ENCODE peak calls at places on chromosomes 4 and X, in four cellular contexts. H is islet precursor cell, I is HEK293T, A is NCI-H2171. C is an unnamed sample.

GRCh38 chr4:168374772-168375523 is 56.4 kb upstream of the DDX60 start:
- DNase-seq in H (no peak), A (no peak), I (no peak), C (no peak)

GRCh38 chr4:184400375-184400870 is 73.9 kb downstream of the IRF2 start:
- DNase-seq in H (no peak), A (no peak), I (no peak), C (no peak)

GRCh38 chr4:164136181-164136616 is 617.7 kb upstream of the SMIM31 start:
- DNase-seq in I (no peak), A (no peak), H (peak; percentile 65), C (peak; percentile 19)

GRCh38 chr4:150743564-150744342 is 161.8 kb downstream of the MAB21L2 start:
- DNase-seq in H (no peak), I (no peak), A (no peak), C (no peak)

GRCh38 chrX:1581132-1581531 is 10.3 kb upstream of the AKAP17A start:
- DNase-seq in I (peak; percentile 75), H (peak; percentile 57), A (no peak), C (no peak)

GRCh38 chrX:119067023-119067739 is 5.6 kb upstream of the CT47C1 start:
- DNase-seq in H (peak; percentile 63), I (peak; percentile 82), A (peak; percentile 0), C (peak; percentile 26)

GRCh38 chrX:131763674-131764073 is 219.8 kb downstream of the OR13H1 start:
- DNase-seq in A (no peak), H (no peak), I (peak; percentile 58), C (no peak)

GRCh38 chrX:46407753-46408130 is 137.5 kb downstream of the ZNF674 start:
- DNase-seq in I (no peak), A (no peak), H (no peak), C (no peak)

GRCh38 chr4:136749988-136750387 is 782.3 kb downstream of the PCDH18 start:
- DNase-seq in I (no peak), H (no peak), A (no peak), C (no peak)

GRCh38 chr4:165364452-165365080 is 14.2 kb upstream of the CPE start:
- DNase-seq in A (no peak), H (peak; percentile 91), I (no peak), C (no peak)

GRCh38 chrX:42714981-42715688 is 62.8 kb downstream of the PPP1R2C start:
- DNase-seq in I (peak; percentile 52), H (peak; percentile 85), A (peak; percentile 27), C (no peak)

GRCh38 chr4:52931238-52931637 is 69.1 kb downstream of the RASL11B start:
- DNase-seq in I (no peak), H (no peak), A (no peak), C (no peak)

GRCh38 chr4:77305766-77306165 is 148.8 kb downstream of the CCNG2 start:
- DNase-seq in A (no peak), I (no peak), H (peak; percentile 31), C (no peak)

GRCh38 chr4:150591284-150591874 is 9.4 kb downstream of the MAB21L2 start:
- DNase-seq in A (no peak), I (peak; percentile 40), H (peak; percentile 84), C (no peak)

GRCh38 chrX:11499076-11500044 is 166.4 kb downstream of the ARHGAP6 start:
- DNase-seq in I (no peak), H (no peak), A (no peak), C (no peak)

GRCh38 chrX:107565005-107565404 is 63.3 kb upstream of the PRPS1 start:
- DNase-seq in H (peak; percentile 54), A (no peak), I (no peak), C (no peak)

GRCh38 chrX:20432048-20432447 is 165.3 kb upstream of the RPS6KA3 start:
- DNase-seq in I (no peak), H (no peak), A (no peak), C (no peak)

GRCh38 chrX:727738-728621 is 97.4 kb downstream of the SHOX start:
- DNase-seq in I (peak; percentile 33), A (no peak), H (peak; percentile 75), C (peak; percentile 28)

GRCh38 chr4:110208419-110208818 is 10.0 kb upstream of the ELOVL6 start:
- DNase-seq in I (no peak), A (no peak), H (no peak), C (no peak)

GRCh38 chrX:77925764-77926163 is 15.3 kb downstream of the ATP7A start:
- DNase-seq in I (no peak), A (no peak), H (no peak), C (no peak)

GRCh38 chrX:13835825-13836224 is 18.9 kb upstream of the GPM6B start:
- DNase-seq in H (no peak), I (no peak), A (no peak), C (no peak)

GRCh38 chrX:150767475-150768131 is 74.4 kb downstream of the MTMR1 start:
- DNase-seq in H (peak; percentile 77), A (no peak), I (no peak), C (no peak)

GRCh38 chr4:142817442-142817841 is 28.7 kb downstream of the INPP4B start:
- DNase-seq in H (peak; percentile 74), A (no peak), I (no peak), C (peak; percentile 88)

GRCh38 chrX:78199851-78200250 is 60.4 kb upstream of the TAF9B start:
- DNase-seq in H (no peak), I (peak; percentile 28), A (no peak), C (peak; percentile 8)

GRCh38 chrX:1264556-1264955 is 4.1 kb upstream of the CSF2RA start:
- DNase-seq in H (no peak), A (no peak), I (no peak), C (no peak)

GRCh38 chr4:132396636-132397035 is 752.5 kb upstream of the PCDH10 start:
- DNase-seq in H (no peak), A (no peak), I (no peak), C (no peak)

GRCh38 chr4:99013402-99013843 is 17.9 kb downstream of the METAP1 start:
- DNase-seq in H (no peak), A (no peak), I (no peak), C (no peak)

GRCh38 chr4:44629280-44629866 is 22.1 kb downstream of the YIPF7 start:
- DNase-seq in H (peak; percentile 62), A (peak; percentile 7), I (peak; percentile 35), C (peak; percentile 35)

GRCh38 chrX:46485897-46486296 is 59.3 kb downstream of the ZNF674 start:
- DNase-seq in A (no peak), H (no peak), I (no peak), C (no peak)

GRCh38 chr4:36280555-36280954 is 861 bp upstream of the DTHD1 start:
- DNase-seq in A (no peak), H (peak; percentile 77), I (no peak), C (no peak)

GRCh38 chr4:26030260-26030667 is 116.2 kb downstream of the SMIM20 start:
- DNase-seq in I (no peak), A (no peak), H (no peak), C (no peak)

GRCh38 chr4:86401826-86402225 is 42.0 kb upstream of the MAPK10 start:
- DNase-seq in A (no peak), I (no peak), H (no peak), C (no peak)

GRCh38 chrX:18970465-18970864 is 13.4 kb downstream of the PHKA2 start:
- DNase-seq in H (no peak), A (no peak), I (no peak), C (no peak)

GRCh38 chr4:84378277-84378838 is 120.7 kb downstream of the NKX6-1 start:
- DNase-seq in I (no peak), H (no peak), A (no peak), C (no peak)

GRCh38 chr4:32172761-32173160 is 1452.6 kb downstream of the PCDH7 start:
- DNase-seq in I (no peak), H (no peak), A (no peak), C (no peak)

GRCh38 chr4:98181815-98182214 is 38.5 kb upstream of the STPG2 start:
- DNase-seq in I (peak; percentile 19), H (no peak), A (no peak), C (no peak)

C was measured in HCT116.